ENCODE peak calls at places on chromosomes 3 and 15, in five cellular contexts. W, V, A, T and U are unnamed samples. For H3K36me3, the result is how much of the 10 kb centered on the place peaks cover.

GRCh38 chr3:85164446-85164845 is 205.7 kb downstream of the CADM2 start:
- DNase-seq in W (no peak), T (no peak), V (no peak), A (no peak), U (no peak)

GRCh38 chr3:174440350-174440716 is 418.8 kb upstream of the NAALADL2 start:
- DNase-seq in W (peak), T (no peak), A (no peak), V (no peak), U (peak)

GRCh38 chr15:35630570-35630969 is 84.6 kb upstream of the DPH6 start:
- DNase-seq in T (no peak), W (no peak), V (no peak), A (no peak), U (no peak)

GRCh38 chr3:184602406-184603155 is 41.0 kb downstream of the EPHB3 start:
- DNase-seq in A (no peak), V (no peak), W (peak), T (no peak), U (no peak)

GRCh38 chr3:197590313-197590962 is 34.7 kb upstream of the BDH1 start:
- DNase-seq in V (no peak), W (no peak), T (no peak), A (no peak), U (no peak)

GRCh38 chr15:77538793-77539487 is 93.8 kb downstream of the LINGO1 start:
- DNase-seq in T (no peak), W (no peak), V (no peak), A (no peak), U (no peak)

GRCh38 chr3:140717915-140718314 is 40.1 kb downstream of the TRIM42 start:
- DNase-seq in T (no peak), W (no peak), A (no peak), V (no peak), U (no peak)

GRCh38 chr15:50183112-50183794 is 1.3 kb downstream of the SLC27A2 start:
- DNase-seq in A (no peak), T (no peak), V (no peak), W (no peak), U (no peak)

GRCh38 chr15:58179741-58180381 is 41.7 kb downstream of the AQP9 start:
- DNase-seq in V (no peak), T (no peak), W (no peak), A (no peak), U (no peak)

GRCh38 chr3:48388966-48389365 is 16.9 kb downstream of the FBXW12 start:
- DNase-seq in A (no peak), W (no peak), T (no peak), V (no peak), U (no peak)

GRCh38 chr15:37973856-37974255 is 39.4 kb downstream of the TMCO5A start:
- DNase-seq in W (no peak), T (no peak), A (no peak), V (no peak), U (no peak)

GRCh38 chr3:73405853-73406252 is 218.9 kb downstream of the PDZRN3 start:
- DNase-seq in A (no peak), W (no peak), V (no peak), T (no peak), U (no peak)

GRCh38 chr3:158471639-158472294 is 99.2 kb upstream of the MLF1 start:
- DNase-seq in T (no peak), V (no peak), W (no peak), A (peak), U (no peak)

GRCh38 chr3:157160652-157161480 is 919 bp upstream of the CCNL1 start:
- DNase-seq in W (peak), A (peak), V (peak), T (no peak), U (peak)

GRCh38 chr3:189001559-189001958 is 170.2 kb upstream of the TPRG1 start:
- DNase-seq in A (peak), W (no peak), T (no peak), V (no peak), U (no peak)

GRCh38 chr15:36294359-36294758 is 285.1 kb upstream of the CDIN1 start:
- DNase-seq in A (no peak), V (no peak), T (no peak), W (no peak), U (no peak)

GRCh38 chr15:65550681-65551098 is 20.4 kb downstream of the HACD3 start:
- DNase-seq in T (no peak), A (no peak), W (no peak), V (no peak), U (no peak)

GRCh38 chr3:28347374-28348285 is 891 bp upstream of the ZCWPW2 start:
- DNase-seq in T (peak), A (no peak), W (no peak), V (no peak), U (no peak)

GRCh38 chr3:64399205-64399800 is 174.0 kb upstream of the PRICKLE2 start:
- DNase-seq in W (no peak), V (no peak), T (no peak), A (peak), U (no peak)

GRCh38 chr15:29124581-29125381 is 144.8 kb downstream of the NSMCE3 start:
- DNase-seq in A (peak), W (no peak), V (no peak), T (no peak), U (peak)

DNA sequence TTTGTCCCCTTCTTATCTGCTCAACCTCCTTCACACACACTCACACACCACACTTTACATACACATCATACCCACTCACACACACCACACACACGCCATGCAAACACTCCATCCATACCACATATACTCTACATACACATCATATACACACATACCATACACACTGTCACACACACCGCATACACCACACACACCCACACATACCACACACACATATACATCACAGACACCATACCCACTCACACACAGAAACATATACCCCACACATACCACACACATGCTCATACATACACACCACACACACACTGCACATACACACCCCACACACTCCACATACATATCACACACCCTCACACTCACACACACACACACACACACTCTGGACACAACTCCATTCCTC is 54.3 kb upstream of the ACP3 start:
- DNase-seq in W (no peak), T (no peak), V (no peak), A (no peak), U (no peak)
- H3K27ac ChIP-seq in W (no peak), T (no peak), V (no peak), A (no peak), U (no peak)

GRCh38 chr15:70051948-70052633 is 45.6 kb downstream of the TLE3 start:
- DNase-seq in T (no peak), V (peak), A (no peak), W (no peak), U (no peak)

GRCh38 chr15:70049115-70049514 is 48.6 kb downstream of the TLE3 start:
- DNase-seq in A (no peak), V (peak), W (no peak), T (no peak), U (no peak)

GRCh38 chr15:70049701-70050445 is 47.8 kb downstream of the TLE3 start:
- DNase-seq in A (no peak), W (no peak), V (peak), T (no peak), U (peak)

GRCh38 chr15:70050970-70051369 is 46.7 kb downstream of the TLE3 start:
- DNase-seq in T (no peak), V (peak), W (no peak), A (no peak), U (no peak)

GRCh38 chr15:70050447-70050846 is 47.3 kb downstream of the TLE3 start:
- DNase-seq in W (no peak), V (peak), A (no peak), T (no peak), U (no peak)
- H3K36me3 ChIP-seq in W (under half), V (half or more), A (under half), T (under half), U (half or more)

DNA sequence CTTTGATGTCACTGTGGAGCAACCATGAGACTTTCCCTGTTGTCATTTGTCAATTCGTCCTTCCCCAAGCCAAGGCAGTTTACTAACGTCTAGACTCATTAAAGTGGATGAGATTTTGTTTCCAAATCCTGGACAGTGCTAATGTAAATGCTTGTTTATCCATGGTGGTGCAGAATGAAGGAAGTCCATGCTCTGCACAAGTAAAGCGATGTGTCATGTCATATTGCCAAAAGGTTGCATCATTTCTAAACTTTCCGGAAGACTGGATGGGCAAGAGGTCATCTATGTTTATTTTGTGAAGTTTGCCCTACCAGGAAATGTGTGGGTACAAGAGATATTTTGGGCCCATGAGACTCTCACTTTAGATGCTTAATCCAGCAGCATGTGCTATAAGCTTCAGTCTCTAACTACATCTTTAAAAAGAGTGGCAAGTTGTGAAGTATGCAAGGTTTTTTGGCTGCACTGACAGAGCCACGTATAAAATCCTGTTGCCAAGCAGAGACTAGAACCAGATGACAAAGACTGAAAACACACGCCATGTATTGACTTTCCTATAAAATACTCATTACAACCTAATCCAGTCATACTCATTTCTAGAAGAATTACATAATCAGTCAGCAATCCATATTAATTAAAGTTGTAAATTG is 72.1 kb upstream of the FNDC3B start:
- DNase-seq in T (no peak), W (no peak), A (peak), V (no peak), U (no peak)
- TF ChIP-seq CTCF in T (no peak), W (no peak), A (no peak), V (no peak), U (no peak)

GRCh38 chr3:163018664-163019063 is 1522.1 kb downstream of the OTOL1 start:
- DNase-seq in V (no peak), T (no peak), A (no peak), W (no peak), U (no peak)

GRCh38 chr3:163019260-163019659 is 1522.7 kb downstream of the OTOL1 start:
- DNase-seq in V (no peak), W (no peak), A (no peak), T (no peak), U (no peak)

GRCh38 chr3:163018067-163018466 is 1521.5 kb downstream of the OTOL1 start:
- DNase-seq in V (no peak), A (no peak), W (no peak), T (no peak), U (no peak)
- H3K27ac ChIP-seq in V (no peak), A (no peak), W (no peak), T (no peak), U (no peak)

DNA sequence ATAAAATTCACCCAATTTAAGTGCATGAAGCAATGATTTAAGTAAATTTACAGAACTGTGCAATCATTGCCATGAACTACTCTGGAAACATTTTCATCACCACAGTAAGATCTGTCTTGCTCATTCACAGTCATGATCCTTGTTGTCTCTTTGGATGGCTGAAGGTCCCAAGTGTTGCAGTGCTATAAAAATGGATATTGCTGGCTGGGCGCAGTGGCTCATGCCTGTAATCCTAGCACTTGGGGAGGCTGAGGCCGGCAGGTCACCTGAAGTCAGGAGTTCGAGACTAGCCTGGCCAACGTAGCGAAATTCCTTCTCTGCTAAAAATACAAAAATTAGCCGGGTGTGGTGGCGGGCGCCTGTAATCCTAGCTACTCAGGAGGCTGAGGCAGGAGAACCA is 17.0 kb downstream of the SNRPN start:
- DNase-seq in A (no peak), W (no peak), T (no peak), V (no peak), U (no peak)
- H3K36me3 ChIP-seq in A (under half), W (under half), T (under half), V (half or more), U (under half)

DNA sequence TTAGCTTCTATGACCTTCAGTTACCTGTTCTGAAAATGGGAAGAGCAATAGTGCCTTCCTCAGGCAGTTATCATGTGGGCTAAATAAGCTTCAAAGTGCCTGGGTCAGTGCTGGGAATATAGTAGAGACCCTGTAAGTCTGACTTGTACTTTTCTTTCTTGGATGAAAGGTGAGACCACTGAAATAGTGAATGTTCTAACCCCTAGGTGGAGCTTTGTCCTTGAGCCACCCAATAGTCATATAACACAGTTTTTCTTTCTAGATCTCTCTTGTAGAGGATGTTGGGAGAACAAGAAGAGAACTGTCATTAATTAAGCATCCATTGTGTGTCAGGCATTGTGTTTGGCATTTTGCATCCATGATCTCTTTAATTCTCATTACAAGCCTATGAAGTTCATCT is 13.0 kb upstream of the BFSP2 start:
- DNase-seq in V (no peak), W (no peak), T (no peak), A (no peak), U (no peak)
- TF ChIP-seq CTCF in V (no peak), W (no peak), T (no peak), A (peak), U (no peak)

DNA sequence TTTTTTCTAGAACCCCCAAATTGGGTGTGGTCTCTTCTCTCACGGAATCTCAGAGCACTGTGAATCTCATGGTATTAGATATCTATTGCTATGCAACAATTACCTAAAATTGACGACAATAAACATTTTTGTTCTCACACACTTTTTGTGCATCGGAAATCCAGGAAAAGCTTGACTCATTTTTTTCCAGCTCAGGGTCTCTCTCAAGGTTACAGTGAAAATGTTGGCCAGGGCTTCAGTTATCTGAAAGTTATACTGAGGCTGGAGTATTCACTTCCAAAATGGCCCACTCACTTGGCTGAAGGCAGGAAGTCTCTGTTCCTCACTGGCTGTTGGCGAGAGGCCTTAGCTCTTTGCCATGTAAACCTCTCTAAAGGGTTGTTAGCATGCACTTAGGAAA is 41.4 kb downstream of the OSTN start:
- DNase-seq in V (no peak), T (no peak), W (no peak), A (no peak), U (no peak)
- H3K27ac ChIP-seq in V (no peak), T (no peak), W (no peak), A (no peak), U (no peak)

GRCh38 chr15:48102167-48102566 is 18.6 kb upstream of the SLC24A5 start:
- DNase-seq in A (no peak), T (no peak), W (no peak), V (no peak), U (no peak)
- H3K36me3 ChIP-seq in A (under half), T (under half), W (under half), V (under half), U (under half)

DNA sequence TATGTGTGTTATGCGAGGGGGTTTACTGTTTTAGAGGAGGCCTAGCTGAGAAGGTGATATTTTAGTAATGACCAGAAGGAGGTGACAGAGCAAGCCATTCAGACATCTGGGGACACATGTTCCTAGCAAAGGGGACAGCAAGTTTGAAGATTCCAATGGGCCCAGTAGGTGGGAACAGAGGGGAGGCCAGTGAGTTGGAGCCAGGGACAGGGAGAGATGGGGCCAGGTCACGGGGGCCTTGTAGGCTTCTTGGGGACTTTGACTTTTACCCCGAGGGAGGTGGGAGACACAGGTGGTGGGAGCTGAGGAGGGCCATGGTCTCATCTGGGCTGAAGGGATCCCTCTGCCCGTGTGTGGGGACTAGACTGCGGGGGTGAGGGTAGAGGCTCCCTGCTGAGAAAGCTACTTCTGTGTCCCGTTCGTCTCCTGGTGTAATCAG is 72.5 kb downstream of the MGLL start:
- DNase-seq in T (no peak), W (no peak), A (no peak), V (peak), U (no peak)
- TF ChIP-seq CTCF in T (no peak), W (no peak), A (no peak), V (no peak), U (no peak)

GRCh38 chr15:45454825-45455224 is 67.7 kb downstream of the SLC30A4 start:
- DNase-seq in A (peak), W (peak), V (peak), T (peak), U (peak)
- H3K27ac ChIP-seq in A (peak), W (no peak), V (no peak), T (no peak), U (peak)